ENCODE peak calls at places on chromosomes 5 and 9, in seven cellular contexts. One of them, this sample, is unnamed.

GRCh38 chr9:7238244-7238637 is 480.5 kb downstream of the KDM4C start:
- DNase-seq in SK-N-SH: no peak
- DNase-seq in GM12878: no peak
- DNase-seq in HepG2: no peak
- DNase-seq in K562: no peak
- DNase-seq in H1: no peak
- DNase-seq in HCT116: no peak
- DNase-seq in this sample: no peak

GRCh38 chr9:125942111-125942510 is 194.9 kb downstream of the PBX3 start:
- DNase-seq in H1: no peak
- DNase-seq in SK-N-SH: no peak
- DNase-seq in GM12878: no peak
- DNase-seq in K562: no peak
- DNase-seq in HCT116: no peak
- DNase-seq in HepG2: no peak
- DNase-seq in this sample: no peak

GRCh38 chr5:137567226-137567625 is 68.1 kb upstream of the SPOCK1 start:
- DNase-seq in GM12878: no peak
- DNase-seq in SK-N-SH: peak
- DNase-seq in HCT116: no peak
- DNase-seq in K562: no peak
- DNase-seq in H1: no peak
- DNase-seq in HepG2: no peak
- DNase-seq in this sample: no peak

GRCh38 chr5:109753279-109753678 is 63.6 kb downstream of the MAN2A1 start:
- DNase-seq in GM12878: no peak
- DNase-seq in HepG2: no peak
- DNase-seq in SK-N-SH: no peak
- DNase-seq in K562: no peak
- DNase-seq in H1: no peak
- DNase-seq in HCT116: no peak
- DNase-seq in this sample: no peak

GRCh38 chr5:124742983-124743533 is 3.4 kb downstream of the ZNF608 start:
- DNase-seq in SK-N-SH: no peak
- DNase-seq in H1: no peak
- DNase-seq in GM12878: no peak
- DNase-seq in HCT116: peak
- DNase-seq in HepG2: peak
- DNase-seq in K562: peak
- DNase-seq in this sample: no peak

GRCh38 chr9:40914772-40915659 is 213.5 kb downstream of the FOXD4L6 start:
- DNase-seq in HepG2: no peak
- DNase-seq in HCT116: no peak
- DNase-seq in SK-N-SH: no peak
- DNase-seq in K562: no peak
- DNase-seq in H1: no peak
- DNase-seq in GM12878: no peak
- DNase-seq in this sample: no peak

GRCh38 chr5:157502143-157502647 is 42.2 kb downstream of the NIPAL4 start:
- DNase-seq in K562: no peak
- DNase-seq in GM12878: peak
- DNase-seq in H1: no peak
- DNase-seq in HepG2: no peak
- DNase-seq in HCT116: no peak
- DNase-seq in SK-N-SH: no peak
- DNase-seq in this sample: no peak

GRCh38 chr9:138101444-138102234 is 224.1 kb downstream of the CACNA1B start:
- DNase-seq in K562: no peak
- DNase-seq in HCT116: no peak
- DNase-seq in GM12878: no peak
- DNase-seq in SK-N-SH: peak
- DNase-seq in H1: no peak
- DNase-seq in HepG2: no peak
- DNase-seq in this sample: no peak

GRCh38 chr5:119212026-119212425 is 141.1 kb downstream of the DMXL1 start:
- DNase-seq in SK-N-SH: no peak
- DNase-seq in HepG2: no peak
- DNase-seq in GM12878: no peak
- DNase-seq in H1: no peak
- DNase-seq in HCT116: no peak
- DNase-seq in K562: no peak
- DNase-seq in this sample: no peak

GRCh38 chr5:14004598-14005394 is 60.3 kb upstream of the DNAH5 start:
- DNase-seq in HCT116: no peak
- DNase-seq in H1: no peak
- DNase-seq in GM12878: no peak
- DNase-seq in HepG2: no peak
- DNase-seq in K562: no peak
- DNase-seq in SK-N-SH: no peak
- DNase-seq in this sample: no peak

GRCh38 chr9:115195889-115196288 is 77.9 kb upstream of the TNC start:
- DNase-seq in HCT116: no peak
- DNase-seq in HepG2: no peak
- DNase-seq in GM12878: no peak
- DNase-seq in H1: no peak
- DNase-seq in K562: no peak
- DNase-seq in SK-N-SH: no peak
- DNase-seq in this sample: no peak

GRCh38 chr5:58497956-58498942 is 7.0 kb downstream of the GAPT start:
- DNase-seq in HCT116: peak
- DNase-seq in GM12878: no peak
- DNase-seq in SK-N-SH: peak
- DNase-seq in H1: peak
- DNase-seq in HepG2: peak
- DNase-seq in K562: peak
- DNase-seq in this sample: peak

GRCh38 chr5:85512896-85513295 is 1104.8 kb upstream of the COX7C start:
- DNase-seq in SK-N-SH: no peak
- DNase-seq in HCT116: no peak
- DNase-seq in GM12878: no peak
- DNase-seq in HepG2: no peak
- DNase-seq in K562: no peak
- DNase-seq in H1: no peak
- DNase-seq in this sample: no peak

GRCh38 chr5:57986746-57987145 is 473.1 kb downstream of the PLK2 start:
- DNase-seq in SK-N-SH: no peak
- DNase-seq in HepG2: no peak
- DNase-seq in H1: no peak
- DNase-seq in HCT116: no peak
- DNase-seq in K562: no peak
- DNase-seq in GM12878: no peak
- DNase-seq in this sample: no peak

GRCh38 chr5:179310439-179311090 is 34.7 kb downstream of the ADAMTS2 start:
- DNase-seq in HCT116: no peak
- DNase-seq in SK-N-SH: no peak
- DNase-seq in K562: no peak
- DNase-seq in HepG2: no peak
- DNase-seq in H1: no peak
- DNase-seq in GM12878: no peak
- DNase-seq in this sample: no peak

GRCh38 chr5:1687301-1687970 is 112.2 kb downstream of the MRPL36 start:
- DNase-seq in HepG2: no peak
- DNase-seq in SK-N-SH: no peak
- DNase-seq in K562: no peak
- DNase-seq in H1: no peak
- DNase-seq in GM12878: no peak
- DNase-seq in HCT116: no peak
- DNase-seq in this sample: no peak

GRCh38 chr9:93852728-93853127 is 102.4 kb downstream of the BARX1 start:
- DNase-seq in SK-N-SH: no peak
- DNase-seq in H1: no peak
- DNase-seq in HepG2: no peak
- DNase-seq in HCT116: no peak
- DNase-seq in K562: no peak
- DNase-seq in GM12878: no peak
- DNase-seq in this sample: no peak

GRCh38 chr5:112720576-112720975 is 17.1 kb upstream of the APC start:
- DNase-seq in K562: no peak
- DNase-seq in HCT116: no peak
- DNase-seq in HepG2: no peak
- DNase-seq in GM12878: no peak
- DNase-seq in SK-N-SH: no peak
- DNase-seq in H1: no peak
- DNase-seq in this sample: no peak

DNA sequence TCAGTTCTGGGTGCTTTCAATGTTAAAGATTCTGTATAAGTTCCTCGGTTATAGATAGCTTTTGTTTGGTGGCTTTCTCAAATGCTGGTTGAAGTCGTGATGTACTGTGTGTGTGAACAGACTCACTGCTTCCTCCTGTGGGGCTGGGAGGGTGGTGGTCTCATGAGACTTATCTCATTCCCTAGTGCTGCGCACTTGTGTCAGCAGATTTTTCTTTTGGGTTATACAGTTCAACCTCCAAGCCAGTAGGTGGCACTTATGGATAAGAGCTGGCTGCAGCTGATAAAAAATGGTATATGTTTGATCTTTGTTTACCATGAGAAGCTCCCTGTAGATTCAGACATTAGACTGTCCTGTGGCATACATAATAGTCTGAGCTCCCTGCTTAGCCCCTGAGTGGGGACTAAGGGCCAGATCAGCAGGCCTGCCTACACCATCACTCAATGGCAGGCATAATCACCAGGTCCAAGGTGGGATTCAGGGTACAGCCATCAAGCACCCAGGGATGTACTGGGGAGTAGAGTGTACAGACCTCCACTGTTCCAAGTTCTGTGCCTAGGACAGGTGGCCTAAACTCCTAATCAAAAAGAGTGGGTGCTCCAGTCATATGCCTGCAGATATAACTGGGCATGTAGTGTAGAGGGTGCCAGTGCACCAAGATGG is 174.2 kb downstream of the OXCT1 start:
- DNase-seq in GM12878: no peak
- DNase-seq in SK-N-SH: no peak
- DNase-seq in H1: no peak
- DNase-seq in K562: peak
- DNase-seq in HepG2: no peak
- DNase-seq in HCT116: no peak
- DNase-seq in this sample: no peak
- TF ChIP-seq JUND in GM12878: no peak
- TF ChIP-seq JUND in SK-N-SH: no peak
- TF ChIP-seq JUND in H1: no peak
- TF ChIP-seq JUND in K562: no peak
- TF ChIP-seq JUND in HepG2: no peak
- TF ChIP-seq JUND in HCT116: no peak
- TF ChIP-seq JUND in this sample: no peak

DNA sequence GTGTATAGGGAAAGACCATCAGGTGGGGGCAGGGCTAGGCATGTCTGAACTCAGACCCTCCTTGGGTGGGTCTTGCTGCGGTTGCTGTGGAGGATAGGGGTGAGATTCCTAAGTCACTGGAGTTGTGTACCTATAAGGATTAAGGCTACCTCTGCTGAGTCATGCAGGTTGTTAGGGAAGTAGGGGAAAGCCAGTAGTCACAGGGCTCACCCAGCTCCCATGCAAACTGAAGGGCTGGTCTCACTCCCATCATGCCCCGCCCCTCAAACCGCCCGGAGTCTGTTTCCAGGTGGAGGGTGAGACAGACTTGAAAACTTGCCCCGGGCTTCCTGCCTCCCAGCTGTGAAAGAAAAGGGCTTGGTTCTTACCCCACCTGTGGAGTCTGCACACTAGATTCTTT is 161.8 kb downstream of the CAVIN4 start:
- DNase-seq in HCT116: no peak
- DNase-seq in GM12878: no peak
- DNase-seq in K562: no peak
- DNase-seq in SK-N-SH: no peak
- DNase-seq in HepG2: no peak
- DNase-seq in H1: no peak
- DNase-seq in this sample: no peak
- TF ChIP-seq JUND in HCT116: no peak
- TF ChIP-seq JUND in GM12878: no peak
- TF ChIP-seq JUND in K562: no peak
- TF ChIP-seq JUND in SK-N-SH: no peak
- TF ChIP-seq JUND in HepG2: no peak
- TF ChIP-seq JUND in H1: no peak
- TF ChIP-seq JUND in this sample: no peak

GRCh38 chr5:96322865-96323264 is 110.2 kb downstream of the PCSK1 start:
- DNase-seq in SK-N-SH: no peak
- DNase-seq in GM12878: no peak
- DNase-seq in K562: no peak
- DNase-seq in HepG2: no peak
- DNase-seq in H1: no peak
- DNase-seq in HCT116: no peak
- DNase-seq in this sample: no peak

GRCh38 chr5:96322217-96322616 is 110.8 kb downstream of the PCSK1 start:
- DNase-seq in GM12878: no peak
- DNase-seq in H1: no peak
- DNase-seq in HCT116: no peak
- DNase-seq in HepG2: no peak
- DNase-seq in K562: peak
- DNase-seq in SK-N-SH: no peak
- DNase-seq in this sample: no peak

GRCh38 chr5:96318569-96319100 is 114.4 kb downstream of the PCSK1 start:
- DNase-seq in HepG2: no peak
- DNase-seq in HCT116: no peak
- DNase-seq in GM12878: no peak
- DNase-seq in K562: no peak
- DNase-seq in H1: no peak
- DNase-seq in SK-N-SH: no peak
- DNase-seq in this sample: no peak

GRCh38 chr5:96321371-96321770 is 111.7 kb downstream of the PCSK1 start:
- DNase-seq in SK-N-SH: no peak
- DNase-seq in K562: no peak
- DNase-seq in GM12878: no peak
- DNase-seq in H1: no peak
- DNase-seq in HepG2: no peak
- DNase-seq in HCT116: no peak
- DNase-seq in this sample: no peak

DNA sequence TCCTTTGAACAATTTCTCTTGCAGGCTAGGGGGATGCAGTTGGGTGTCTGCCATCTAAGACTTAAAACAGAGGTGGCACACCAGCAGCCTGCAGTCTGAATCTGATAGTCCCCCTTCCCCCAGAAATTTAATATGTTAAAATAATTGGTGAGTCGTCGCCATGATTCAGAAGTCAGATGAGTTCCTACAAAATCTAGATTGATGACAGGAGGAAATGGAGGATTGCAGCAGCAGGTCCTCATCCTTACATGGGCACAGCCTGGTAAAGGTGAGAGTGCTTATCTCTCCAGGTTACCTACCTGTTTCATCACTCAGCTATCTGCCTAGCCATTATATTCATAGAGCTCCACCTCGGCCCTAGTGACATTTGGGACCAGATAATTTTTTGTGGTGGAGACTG is 112.3 kb downstream of the PCSK1 start:
- DNase-seq in HepG2: no peak
- DNase-seq in GM12878: no peak
- DNase-seq in HCT116: peak
- DNase-seq in K562: no peak
- DNase-seq in SK-N-SH: no peak
- DNase-seq in H1: no peak
- DNase-seq in this sample: no peak
- TF ChIP-seq JUND in HepG2: no peak
- TF ChIP-seq JUND in GM12878: no peak
- TF ChIP-seq JUND in HCT116: no peak
- TF ChIP-seq JUND in K562: no peak
- TF ChIP-seq JUND in SK-N-SH: peak
- TF ChIP-seq JUND in H1: no peak
- TF ChIP-seq JUND in this sample: no peak

DNA sequence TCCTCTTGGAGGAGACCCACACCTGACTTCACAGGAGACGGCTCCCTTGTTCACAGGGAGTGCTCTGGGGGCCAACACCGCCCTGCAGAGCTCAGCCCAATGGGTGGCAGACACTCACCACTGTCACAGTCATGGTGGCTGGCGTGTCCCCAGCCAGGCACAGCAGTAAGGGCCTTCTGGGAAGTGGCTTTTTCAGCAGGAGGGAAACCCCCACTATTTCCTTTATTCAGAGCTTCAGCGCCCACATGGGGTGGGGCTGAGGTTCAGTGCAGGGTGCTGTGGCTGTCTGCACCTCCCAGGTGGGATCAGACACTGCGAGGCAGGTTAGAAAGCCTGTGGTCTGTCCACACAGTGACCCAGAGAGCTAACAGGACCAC is 3.6 kb upstream of the SNAPC4 start:
- DNase-seq in H1: no peak
- DNase-seq in K562: no peak
- DNase-seq in SK-N-SH: no peak
- DNase-seq in GM12878: peak
- DNase-seq in HCT116: no peak
- DNase-seq in HepG2: no peak
- DNase-seq in this sample: no peak
- TF ChIP-seq JUND in H1: no peak
- TF ChIP-seq JUND in K562: no peak
- TF ChIP-seq JUND in SK-N-SH: no peak
- TF ChIP-seq JUND in GM12878: no peak
- TF ChIP-seq JUND in HCT116: no peak
- TF ChIP-seq JUND in HepG2: no peak
- TF ChIP-seq JUND in this sample: no peak